ENCODE peak calls at places on chromosomes 3 and 15, in six cellular contexts. Z is choroid plexus epithelial cell, A is AG09309, Q is progenitor cell of endocrine pancreas, R is left lung, M is neural crest cell. I is an unnamed sample.

GRCh38 chr3:4772171-4772804 is 206.9 kb upstream of the BHLHE40 start:
- DNase-seq in M (no peak), Z (peak), R (peak), A (peak), Q (no peak), I (no peak)

GRCh38 chr15:85154061-85154460 is 172.4 kb downstream of the PDE8A start:
- DNase-seq in A (no peak), R (no peak), M (no peak), Z (no peak), Q (no peak), I (no peak)

GRCh38 chr3:119817071-119817470 is 35.2 kb downstream of the NR1I2 start:
- DNase-seq in Z (no peak), M (no peak), Q (no peak), A (no peak), R (no peak), I (no peak)

GRCh38 chr3:55623786-55624185 is 136.7 kb upstream of the WNT5A start:
- DNase-seq in Z (peak), A (no peak), Q (no peak), R (no peak), M (no peak), I (no peak)

GRCh38 chr3:194009892-194010533 is 125.9 kb upstream of the HES1 start:
- DNase-seq in Z (no peak), M (no peak), Q (no peak), R (no peak), A (no peak), I (no peak)

GRCh38 chr15:84833447-84833846 is 16.3 kb downstream of the ALPK3 start:
- DNase-seq in M (no peak), R (no peak), A (no peak), Q (no peak), Z (peak), I (no peak)

GRCh38 chr15:100340721-100341661 is 784 bp downstream of the ADAMTS17 start:
- DNase-seq in R (no peak), A (no peak), Z (no peak), Q (no peak), M (no peak), I (no peak)

GRCh38 chr15:74173545-74174215 is at the start of gene ISLR:
- DNase-seq in R (peak), Q (no peak), Z (peak), A (peak), M (no peak), I (no peak)

GRCh38 chr3:194315965-194316361 is 35.2 kb downstream of the CPN2 start:
- DNase-seq in Z (peak), R (no peak), Q (no peak), M (no peak), A (no peak), I (no peak)

GRCh38 chr3:71681224-71681668 is 44.0 kb downstream of the EIF4E3 start:
- DNase-seq in Q (peak), Z (peak), A (peak), M (peak), R (peak), I (no peak)

GRCh38 chr15:28977377-28978010 is 91.7 kb downstream of the APBA2 start:
- DNase-seq in Z (peak), R (no peak), Q (no peak), M (no peak), A (peak), I (no peak)

GRCh38 chr3:57003676-57004075 is 56.8 kb upstream of the SPATA12 start:
- DNase-seq in R (no peak), Q (no peak), A (no peak), Z (no peak), M (no peak), I (no peak)

GRCh38 chr3:71468311-71469130 is 115.0 kb downstream of the FOXP1 start:
- DNase-seq in M (no peak), Q (no peak), A (no peak), R (no peak), Z (no peak), I (no peak)

GRCh38 chr15:78930577-78931388 is 14.1 kb downstream of the CTSH start:
- DNase-seq in A (peak), Q (no peak), M (no peak), Z (peak), R (no peak), I (no peak)

GRCh38 chr3:192514754-192515660 is 212.3 kb downstream of the FGF12 start:
- DNase-seq in M (peak), R (no peak), Q (peak), Z (no peak), A (no peak), I (no peak)

GRCh38 chr3:15750879-15751278 is 46.9 kb downstream of the ANKRD28 start:
- DNase-seq in Z (no peak), A (no peak), M (no peak), Q (no peak), R (no peak), I (no peak)

GRCh38 chr3:138818175-138818574 is 16.6 kb downstream of the PIK3CB start:
- DNase-seq in Z (no peak), A (no peak), Q (no peak), M (no peak), R (no peak), I (no peak)

GRCh38 chr15:74423443-74424257 is 10.1 kb downstream of the SEMA7A start:
- DNase-seq in M (no peak), A (no peak), Q (no peak), Z (no peak), R (no peak), I (no peak)

GRCh38 chr15:55526559-55527036 is 18.6 kb upstream of the DNAAF4 start:
- DNase-seq in A (peak), M (no peak), Q (no peak), R (no peak), Z (peak), I (no peak)

GRCh38 chr3:79019137-79019923 is 748.5 kb downstream of the ROBO1 start:
- DNase-seq in Q (peak), R (peak), A (peak), Z (peak), M (peak), I (no peak)

GRCh38 chr3:10722921-10723320 is 93.1 kb upstream of the SLC6A11 start:
- DNase-seq in A (no peak), R (no peak), Z (no peak), M (no peak), Q (no peak), I (no peak)

GRCh38 chr15:77818484-77819270 is 186.0 kb upstream of the LINGO1 start:
- DNase-seq in Q (peak), M (no peak), R (no peak), A (no peak), Z (no peak), I (no peak)

GRCh38 chr3:171092467-171092911 is 66.0 kb upstream of the SLC2A2 start:
- DNase-seq in A (no peak), M (no peak), Q (no peak), Z (peak), R (no peak), I (no peak)

GRCh38 chr3:34056951-34057390 is 258.5 kb downstream of the PDCD6IP start:
- DNase-seq in M (no peak), A (no peak), Q (no peak), R (no peak), Z (peak), I (no peak)

GRCh38 chr3:107838196-107838595 is 252.6 kb downstream of the CD47 start:
- DNase-seq in R (no peak), A (no peak), Z (no peak), Q (no peak), M (no peak), I (no peak)

GRCh38 chr3:141427764-141428163 is 59.1 kb upstream of the RASA2 start:
- DNase-seq in M (no peak), Q (no peak), R (no peak), A (no peak), Z (no peak), I (no peak)

GRCh38 chr3:52248816-52249547 is 3.4 kb downstream of the PPM1M start:
- DNase-seq in A (no peak), M (no peak), R (no peak), Q (no peak), Z (no peak), I (peak)

GRCh38 chr3:106183762-106184391 is 315.1 kb upstream of the CBLB start:
- DNase-seq in R (no peak), Q (no peak), Z (peak), A (peak), M (no peak), I (no peak)

GRCh38 chr15:60478633-60479360 is at the start of gene ICE2:
- DNase-seq in A (peak), Z (peak), Q (peak), R (peak), M (peak), I (peak)
- TF ChIP-seq CTCF in A (no peak), Z (no peak), Q (peak), R (no peak), M (no peak), I (no peak)

GRCh38 chr15:41018534-41018933 is 65.3 kb downstream of the CHAC1 start:
- DNase-seq in R (no peak), Z (peak), M (no peak), Q (no peak), A (no peak), I (no peak)
- TF ChIP-seq CTCF in R (peak), Z (peak), M (no peak), Q (peak), A (peak), I (no peak)

GRCh38 chr3:104606812-104607211 is 759.9 kb upstream of the ALCAM start:
- DNase-seq in R (no peak), Q (no peak), A (no peak), Z (no peak), M (no peak), I (no peak)

GRCh38 chr3:104598848-104599501 is 767.7 kb upstream of the ALCAM start:
- DNase-seq in Z (no peak), Q (no peak), M (no peak), A (no peak), R (no peak), I (no peak)

GRCh38 chr3:104604326-104605010 is 762.2 kb upstream of the ALCAM start:
- DNase-seq in Z (peak), M (no peak), A (peak), R (no peak), Q (no peak), I (no peak)
- TF ChIP-seq CTCF in Z (peak), M (peak), A (peak), R (no peak), Q (peak), I (no peak)

GRCh38 chr3:177284383-177284881 is 87.2 kb upstream of the TBL1XR1 start:
- DNase-seq in M (peak), Z (peak), A (no peak), R (peak), Q (no peak), I (no peak)
- TF ChIP-seq CTCF in M (peak), Z (peak), A (no peak), R (no peak), Q (no peak), I (no peak)